ENCODE peak calls at places on chromosomes 1 and 21, in ten cellular contexts. Z is mammary epithelial cell, J is vagina, K is DND-41, I is A549, U is IMR-90, W is colonic mucosa, G is neural progenitor cell, E is tibial artery, L is stomach. T is an unnamed sample.

GRCh38 chr1:2530501-2531361 is 668 bp upstream of the HES5 start:
- DNase-seq in Z (no peak), J (no peak), K (no peak), I (no peak), U (no peak), W (peak; percentile 65), G (no peak), E (no peak), L (peak; percentile 76), T (no peak)

GRCh38 chr1:172602706-172603105 is 56.2 kb upstream of the FASLG start:
- DNase-seq in Z (no peak), J (no peak), K (no peak), I (no peak), U (no peak), W (no peak), G (no peak), E (no peak), L (no peak), T (no peak)

GRCh38 chr1:151157067-151157531 is 650 bp downstream of the TNFAIP8L2 start:
- DNase-seq in Z (no peak), J (no peak), K (peak; percentile 90), I (no peak), U (no peak), W (no peak), G (no peak), E (no peak), L (no peak), T (no peak)

GRCh38 chr1:107525146-107525545 is 384.3 kb downstream of the NTNG1 start:
- DNase-seq in Z (peak; percentile 30), J (no peak), K (peak; percentile 32), I (no peak), U (no peak), W (no peak), G (no peak), E (no peak), L (no peak), T (no peak)

GRCh38 chr1:62652387-62652786 is 35.8 kb downstream of the DOCK7 start:
- DNase-seq in Z (no peak), J (no peak), K (no peak), I (no peak), U (no peak), W (no peak), G (no peak), E (no peak), L (no peak), T (no peak)

GRCh38 chr1:162357681-162358266 is 18.9 kb downstream of the SPATA46 start:
- DNase-seq in Z (peak; percentile 33), J (no peak), K (no peak), I (peak; percentile 55), U (peak; percentile 31), W (peak; percentile 57), G (peak; percentile 79), E (no peak), L (no peak), T (peak; percentile 43)

GRCh38 chr1:160108888-160109662 is 6.5 kb upstream of the ATP1A2 start:
- DNase-seq in Z (no peak), J (no peak), K (peak; percentile 52), I (peak; percentile 80), U (peak; percentile 52), W (no peak), G (peak; percentile 80), E (no peak), L (no peak), T (peak; percentile 38)

GRCh38 chr1:113041569-113042335 is 31.2 kb upstream of the LRIG2 start:
- DNase-seq in Z (no peak), J (no peak), K (no peak), I (no peak), U (no peak), W (no peak), G (peak; percentile 33), E (no peak), L (no peak), T (peak; percentile 29)

GRCh38 chr21:41955516-41955915 is 1.7 kb upstream of the C2CD2 start:
- DNase-seq in Z (no peak), J (no peak), K (no peak), I (no peak), U (no peak), W (no peak), G (no peak), E (no peak), L (no peak), T (no peak)

GRCh38 chr21:41953831-41954653 is at the start of gene C2CD2:
- DNase-seq in Z (peak; percentile 50), J (no peak), K (peak; percentile 45), I (peak; percentile 64), U (peak; percentile 73), W (peak; percentile 68), G (peak; percentile 83), E (peak; percentile 51), L (peak; percentile 72), T (peak; percentile 61)

GRCh38 chr21:41953249-41953830 is 478 bp downstream of the C2CD2 start:
- DNase-seq in Z (peak; percentile 31), J (no peak), K (no peak), I (no peak), U (no peak), W (no peak), G (peak; percentile 55), E (no peak), L (peak; percentile 30), T (no peak)

GRCh38 chr21:41952568-41953248 is 1.1 kb downstream of the C2CD2 start:
- DNase-seq in Z (peak; percentile 24), J (no peak), K (no peak), I (no peak), U (peak; percentile 16), W (peak; percentile 33), G (peak; percentile 34), E (no peak), L (no peak), T (no peak)

DNA sequence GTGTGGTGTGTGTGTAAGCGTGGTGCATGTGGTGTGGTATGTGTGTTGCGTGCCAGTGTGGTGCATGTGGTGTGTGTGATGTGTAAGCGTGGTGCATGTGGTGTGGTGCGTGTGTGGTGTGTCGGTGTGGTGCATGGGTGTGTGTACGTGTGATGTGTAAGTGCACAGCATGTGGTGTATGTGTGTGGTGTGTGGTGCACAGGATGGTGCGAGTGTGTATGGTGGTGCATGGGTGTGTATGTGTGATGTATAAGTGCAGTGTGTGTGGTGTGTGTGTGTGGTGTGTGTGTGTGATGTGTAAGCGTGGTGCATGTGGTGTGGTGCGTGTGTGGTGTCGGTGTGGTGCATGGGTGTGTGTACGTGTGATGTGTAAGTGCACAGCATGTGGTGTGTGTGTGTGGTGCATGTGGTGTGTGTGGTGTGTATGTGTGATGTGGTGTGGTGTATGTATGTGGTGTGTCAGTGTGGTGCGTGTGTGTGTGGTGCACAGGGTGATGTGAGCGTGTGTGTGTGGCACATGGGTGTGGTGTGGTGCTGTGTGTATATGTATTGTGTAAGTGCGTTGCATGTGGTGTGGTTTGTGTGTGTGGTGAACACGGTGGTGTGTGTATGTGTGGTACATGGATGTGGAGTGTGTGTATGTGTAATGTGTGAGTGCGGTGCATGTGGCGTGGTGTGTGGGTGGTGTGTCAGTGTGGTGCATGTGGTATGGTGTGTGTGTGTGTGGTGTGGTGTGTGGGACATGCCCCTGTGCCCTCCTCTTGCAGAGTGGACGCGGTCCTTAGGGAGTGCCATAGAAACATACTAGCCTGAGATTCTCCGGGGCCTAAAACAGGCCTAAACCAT is 1.1 kb upstream of the C2CD2 start:
- DNase-seq in Z (no peak), J (no peak), K (no peak), I (no peak), U (no peak), W (no peak), G (no peak), E (no peak), L (no peak), T (no peak)
- H3K27ac ChIP-seq in Z (no peak overlapping the region), J (peak overlapping the region; percentile 75), K (no peak overlapping the region), I (peak overlapping the region; percentile 76), U (no peak overlapping the region), W (no peak overlapping the region), G (no peak overlapping the region), E (peak overlapping the region; percentile 63), L (peak overlapping the region; percentile 64), T (peak overlapping the region; percentile 29)

GRCh38 chr21:45362748-45363145 is 42.2 kb upstream of the COL18A1 start:
- DNase-seq in Z (no peak), J (no peak), K (no peak), I (no peak), U (no peak), W (no peak), G (no peak), E (no peak), L (no peak), T (no peak)
- H3K4me1 ChIP-seq in Z (peaks cover 20% of the 10 kb centered on the region), J (peaks cover 58% of the 10 kb centered on the region), K (no peaks in the 10 kb centered on the region), I (peaks cover 63% of the 10 kb centered on the region), U (peaks cover 38% of the 10 kb centered on the region), W (no peaks in the 10 kb centered on the region), G (peaks cover 69% of the 10 kb centered on the region), E (peaks cover 43% of the 10 kb centered on the region), L (peaks cover 28% of the 10 kb centered on the region), T (peaks cover 4% of the 10 kb centered on the region)

GRCh38 chr1:166839600-166840308 is 479 bp downstream of the POGK start:
- DNase-seq in Z (peak; percentile 42), J (no peak), K (peak; percentile 70), I (peak; percentile 63), U (peak; percentile 19), W (peak; percentile 70), G (peak; percentile 68), E (peak; percentile 45), L (peak; percentile 57), T (peak; percentile 12)

GRCh38 chr1:166843322-166843721 is 4.0 kb downstream of the POGK start:
- DNase-seq in Z (no peak), J (no peak), K (no peak), I (no peak), U (no peak), W (no peak), G (no peak), E (no peak), L (no peak), T (no peak)

GRCh38 chr1:166843769-166844596 is 4.7 kb downstream of the POGK start:
- DNase-seq in Z (no peak), J (no peak), K (no peak), I (no peak), U (peak; percentile 14), W (no peak), G (no peak), E (no peak), L (peak; percentile 44), T (no peak)

GRCh38 chr1:166838766-166839599 is at the start of gene POGK:
- DNase-seq in Z (peak; percentile 88), J (no peak), K (peak; percentile 89), I (peak; percentile 93), U (peak; percentile 88), W (peak; percentile 91), G (peak; percentile 94), E (peak; percentile 93), L (peak; percentile 89), T (peak; percentile 49)

GRCh38 chr1:166840309-166841302 is 1.3 kb downstream of the POGK start:
- DNase-seq in Z (peak; percentile 17), J (no peak), K (no peak), I (no peak), U (peak; percentile 46), W (peak; percentile 41), G (no peak), E (no peak), L (peak; percentile 67), T (peak; percentile 43)
- TF ChIP-seq CTCF in Z (no peak), J (no peak), K (no peak), I (no peak), U (no peak), W (no peak), G (no peak), E (no peak), L (no peak), T (no peak)

GRCh38 chr1:111735858-111736544 is 3.2 kb downstream of the INKA2 start:
- DNase-seq in Z (no peak), J (no peak), K (no peak), I (no peak), U (peak; percentile 47), W (no peak), G (peak; percentile 76), E (no peak), L (no peak), T (no peak)

GRCh38 chr1:111733183-111733995 is 5.8 kb downstream of the INKA2 start:
- DNase-seq in Z (no peak), J (peak; percentile 82), K (no peak), I (peak; percentile 52), U (peak; percentile 91), W (peak; percentile 41), G (no peak), E (peak; percentile 46), L (no peak), T (no peak)

GRCh38 chr1:111733996-111734369 is 5.2 kb downstream of the INKA2 start:
- DNase-seq in Z (no peak), J (no peak), K (no peak), I (no peak), U (no peak), W (no peak), G (no peak), E (no peak), L (no peak), T (no peak)

GRCh38 chr1:111735321-111735720 is 3.9 kb downstream of the INKA2 start:
- DNase-seq in Z (no peak), J (no peak), K (no peak), I (no peak), U (peak; percentile 48), W (no peak), G (no peak), E (no peak), L (no peak), T (no peak)

GRCh38 chr1:111734426-111734825 is 4.8 kb downstream of the INKA2 start:
- DNase-seq in Z (no peak), J (peak; percentile 55), K (no peak), I (no peak), U (no peak), W (no peak), G (no peak), E (no peak), L (no peak), T (no peak)
- H3K27ac ChIP-seq in Z (no peak overlapping the region), J (peak overlapping the region; percentile 44), K (no peak overlapping the region), I (no peak overlapping the region), U (no peak overlapping the region), W (peak overlapping the region; percentile 29), G (no peak overlapping the region), E (peak overlapping the region; percentile 60), L (peak overlapping the region; percentile 81), T (no peak overlapping the region)